ENCODE peak calls at places on chromosomes 4 and X, in four cellular contexts. P, H, R and L are unnamed samples.

GRCh38 chr4:62260256-62260655 is 1060.1 kb downstream of the ADGRL3 start:
- DNase-seq in P (no peak), H (no peak), R (no peak), L (no peak)

GRCh38 chr4:86788826-86789225 is 60.4 kb downstream of the SLC10A6 start:
- DNase-seq in P (no peak), H (no peak), R (no peak), L (no peak)

GRCh38 chr4:6461301-6462165 is 10.9 kb downstream of the PPP2R2C start:
- DNase-seq in P (no peak), H (no peak), R (no peak), L (no peak)

GRCh38 chr4:105637409-105638258 is 70.9 kb downstream of the INTS12 start:
- DNase-seq in P (no peak), H (peak), R (no peak), L (no peak)

GRCh38 chr4:183596056-183596757 is 62.8 kb downstream of the RWDD4 start:
- DNase-seq in P (no peak), H (no peak), R (no peak), L (no peak)

GRCh38 chr4:174423257-174423944 is 98.9 kb downstream of the HPGD start:
- DNase-seq in P (no peak), H (no peak), R (peak), L (peak)

GRCh38 chrX:7154040-7154597 is 6.2 kb upstream of the PUDP start:
- DNase-seq in P (no peak), H (no peak), R (no peak), L (no peak)

GRCh38 chr4:133379681-133380438 is 230.8 kb downstream of the PCDH10 start:
- DNase-seq in P (peak), H (no peak), R (no peak), L (no peak)

GRCh38 chr4:25088342-25088952 is 57.7 kb upstream of the LGI2 start:
- DNase-seq in P (no peak), H (no peak), R (peak), L (no peak)

DNA sequence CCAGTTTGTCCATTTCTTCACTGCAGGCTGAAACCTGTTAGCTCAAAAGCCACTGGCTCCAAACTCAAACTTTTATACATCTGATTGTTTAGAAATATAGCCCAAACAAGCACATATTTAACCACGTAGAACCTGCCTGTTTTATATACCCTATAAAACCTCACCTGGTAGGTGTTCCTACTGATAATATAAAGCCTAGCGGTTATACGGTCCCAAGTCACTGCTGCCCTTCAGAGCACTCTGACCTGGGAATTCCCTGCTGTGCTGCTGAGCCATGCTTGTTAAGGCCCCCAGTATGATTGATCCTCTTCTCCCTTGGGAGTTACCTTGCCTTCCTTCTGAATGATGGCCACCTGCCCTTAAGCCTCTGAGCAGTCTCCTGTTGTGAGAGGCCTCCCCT is 432.8 kb upstream of the LCORL start:
- DNase-seq in P (no peak), H (no peak), R (no peak), L (no peak)
- TF ChIP-seq HMGXB4 in P (no peak), H (no peak), R (no peak), L (no peak)

DNA sequence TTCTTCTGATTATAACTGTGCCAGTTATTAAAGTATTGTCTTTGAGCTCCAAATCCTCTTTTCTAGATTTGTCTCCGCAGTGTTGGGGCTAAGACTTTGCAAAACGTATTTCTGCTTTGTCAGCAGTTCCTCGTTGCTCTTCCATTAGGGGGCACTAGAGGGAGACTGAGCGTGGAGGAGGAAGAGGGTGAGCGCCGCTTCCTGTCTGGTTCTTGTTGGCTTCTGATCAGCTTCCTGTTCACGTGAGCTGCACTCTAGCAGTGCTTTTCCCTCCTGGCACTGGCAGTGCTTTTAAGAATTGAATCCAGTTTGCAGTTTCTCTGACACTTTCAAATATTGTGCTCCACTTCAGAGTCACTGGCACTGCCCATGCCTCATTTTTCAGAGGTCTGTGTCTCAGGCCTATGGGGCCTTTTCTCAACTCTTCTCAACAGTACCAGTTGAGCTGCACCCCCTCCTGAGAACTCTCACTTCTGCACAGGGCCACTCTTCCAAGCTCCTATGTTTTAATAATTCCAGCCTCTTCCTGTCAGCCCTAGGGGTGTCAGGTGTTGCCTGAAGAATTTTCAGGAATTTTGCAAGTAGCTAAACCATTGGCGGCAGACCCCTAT is 54.4 kb upstream of the LCORL start:
- DNase-seq in P (peak), H (peak), R (peak), L (peak)
- TF ChIP-seq HMGXB4 in P (no peak), H (no peak), R (no peak), L (no peak)

GRCh38 chrX:11099465-11099864 is 11.7 kb upstream of the HCCS start:
- DNase-seq in P (no peak), H (no peak), R (no peak), L (no peak)

GRCh38 chrX:11105080-11105479 is 6.1 kb upstream of the HCCS start:
- DNase-seq in P (no peak), H (no peak), R (peak), L (peak)

GRCh38 chrX:11103751-11104150 is 7.4 kb upstream of the HCCS start:
- DNase-seq in P (no peak), H (no peak), R (no peak), L (no peak)

GRCh38 chrX:11100281-11101035 is 10.7 kb upstream of the HCCS start:
- DNase-seq in P (peak), H (peak), R (peak), L (peak)

GRCh38 chrX:11103006-11103405 is 8.1 kb upstream of the HCCS start:
- DNase-seq in P (no peak), H (no peak), R (no peak), L (no peak)
- TF ChIP-seq HMGXB4 in P (no peak), H (no peak), R (no peak), L (no peak)

GRCh38 chr4:4913628-4914027 is 54.2 kb downstream of the MSX1 start:
- DNase-seq in P (no peak), H (no peak), R (no peak), L (no peak)
- TF ChIP-seq HMGXB4 in P (no peak), H (no peak), R (no peak), L (no peak)

GRCh38 chr4:48449151-48449550 is 34.0 kb upstream of the SLC10A4 start:
- DNase-seq in P (no peak), H (peak), R (no peak), L (no peak)

GRCh38 chr4:48450740-48451139 is 32.4 kb upstream of the SLC10A4 start:
- DNase-seq in P (no peak), H (no peak), R (no peak), L (no peak)

GRCh38 chr4:48439988-48440387 is 43.2 kb upstream of the SLC10A4 start:
- DNase-seq in P (no peak), H (no peak), R (no peak), L (no peak)

GRCh38 chr4:48445704-48446103 is 37.4 kb upstream of the SLC10A4 start:
- DNase-seq in P (no peak), H (no peak), R (no peak), L (peak)
- TF ChIP-seq HMGXB4 in P (no peak), H (no peak), R (no peak), L (no peak)

GRCh38 chr4:140112576-140112975 is 41.4 kb downstream of the MAML3 start:
- DNase-seq in P (no peak), H (no peak), R (no peak), L (no peak)
- TF ChIP-seq HMGXB4 in P (no peak), H (no peak), R (no peak), L (no peak)